ENCODE peak calls at places on chromosomes 12 and 14, in five cellular contexts. S is AG09309, Z is mucosa of descending colon, D is breast epithelium, N is GM23338. P is an unnamed sample.
A peak's percentile ranks its signal among the peaks of the same experiment; 100 is the strongest.

GRCh38 chr14:36344211-36344610 is 23.8 kb upstream of the MBIP start:
- DNase-seq in S (no peak), Z (no peak), D (no peak), N (no peak), P (no peak)

GRCh38 chr12:68745376-68745903 is 536 bp upstream of the SLC35E3 start:
- DNase-seq in S (no peak), Z (no peak), D (no peak), N (no peak), P (no peak)

GRCh38 chr12:10557766-10558165 is 52.1 kb downstream of the EIF2S3B start:
- DNase-seq in S (no peak), Z (no peak), D (no peak), N (peak; percentile 11), P (no peak)

GRCh38 chr12:91811481-91812287 is 334.0 kb downstream of the BTG1 start:
- DNase-seq in S (no peak), Z (peak; percentile 93), D (peak; percentile 61), N (peak; percentile 81), P (peak; percentile 43)

GRCh38 chr12:79055926-79056674 is 191.5 kb downstream of the SYT1 start:
- DNase-seq in S (peak; percentile 23), Z (no peak), D (no peak), N (no peak), P (no peak)

GRCh38 chr14:68637106-68638021 is 155.5 kb downstream of the ZFP36L1 start:
- DNase-seq in S (peak; percentile 18), Z (no peak), D (no peak), N (no peak), P (no peak)

GRCh38 chr14:33914676-33915516 is 36.0 kb downstream of the EGLN3 start:
- DNase-seq in S (peak; percentile 8), Z (no peak), D (no peak), N (no peak), P (peak; percentile 68)

GRCh38 chr14:92348154-92348553 is 25.2 kb downstream of the SLC24A4 start:
- DNase-seq in S (no peak), Z (peak; percentile 82), D (no peak), N (no peak), P (no peak)

GRCh38 chr14:69475194-69475818 is 9.2 kb upstream of the PLEKHD1 start:
- DNase-seq in S (no peak), Z (no peak), D (no peak), N (peak; percentile 65), P (no peak)

GRCh38 chr14:36069535-36069900 is 107.0 kb downstream of the PTCSC3 start:
- DNase-seq in S (no peak), Z (peak; percentile 26), D (no peak), N (peak; percentile 81), P (peak; percentile 42)

GRCh38 chr12:2752676-2753371 is 41.9 kb upstream of the FKBP4 start:
- DNase-seq in S (peak; percentile 5), Z (peak; percentile 85), D (peak; percentile 77), N (peak; percentile 93), P (peak; percentile 24)

GRCh38 chr14:99354166-99354875 is 82.3 kb upstream of the BCL11B start:
- DNase-seq in S (no peak), Z (no peak), D (no peak), N (no peak), P (no peak)

GRCh38 chr14:57295261-57295660 is 26.5 kb downstream of the AP5M1 start:
- DNase-seq in S (no peak), Z (no peak), D (no peak), N (no peak), P (no peak)

GRCh38 chr12:22543246-22544037 is 900 bp downstream of the C2CD5 start:
- DNase-seq in S (no peak), Z (peak; percentile 91), D (peak; percentile 64), N (peak; percentile 44), P (no peak)

GRCh38 chr12:66751432-66752113 is 72.7 kb upstream of the GRIP1 start:
- DNase-seq in S (no peak), Z (no peak), D (no peak), N (no peak), P (no peak)

GRCh38 chr12:104551313-104551931 is 94.7 kb downstream of the CHST11 start:
- DNase-seq in S (no peak), Z (no peak), D (no peak), N (no peak), P (no peak)

GRCh38 chr12:42810006-42810405 is 220.5 kb upstream of the PRICKLE1 start:
- DNase-seq in S (no peak), Z (no peak), D (no peak), N (no peak), P (peak; percentile 45)

GRCh38 chr12:132827763-132828703 is 636 bp downstream of the GOLGA3 start:
- DNase-seq in S (peak; percentile 38), Z (peak; percentile 79), D (peak; percentile 55), N (peak; percentile 24), P (peak; percentile 39)

GRCh38 chr12:107801150-107801549 is 26.6 kb downstream of the ASCL4 start:
- DNase-seq in S (no peak), Z (no peak), D (no peak), N (no peak), P (peak; percentile 3)

GRCh38 chr12:127161466-127161865 is 1105.5 kb upstream of the TMEM132C start:
- DNase-seq in S (no peak), Z (no peak), D (no peak), N (no peak), P (no peak)

GRCh38 chr12:112590281-112590680 is 171.5 kb downstream of the PTPN11 start:
- DNase-seq in S (no peak), Z (no peak), D (no peak), N (peak; percentile 87), P (no peak)

GRCh38 chr12:112584266-112584722 is 165.5 kb downstream of the PTPN11 start:
- DNase-seq in S (no peak), Z (no peak), D (no peak), N (peak; percentile 89), P (no peak)

GRCh38 chr12:112586148-112586783 is 167.5 kb downstream of the PTPN11 start:
- DNase-seq in S (no peak), Z (no peak), D (no peak), N (no peak), P (no peak)

DNA sequence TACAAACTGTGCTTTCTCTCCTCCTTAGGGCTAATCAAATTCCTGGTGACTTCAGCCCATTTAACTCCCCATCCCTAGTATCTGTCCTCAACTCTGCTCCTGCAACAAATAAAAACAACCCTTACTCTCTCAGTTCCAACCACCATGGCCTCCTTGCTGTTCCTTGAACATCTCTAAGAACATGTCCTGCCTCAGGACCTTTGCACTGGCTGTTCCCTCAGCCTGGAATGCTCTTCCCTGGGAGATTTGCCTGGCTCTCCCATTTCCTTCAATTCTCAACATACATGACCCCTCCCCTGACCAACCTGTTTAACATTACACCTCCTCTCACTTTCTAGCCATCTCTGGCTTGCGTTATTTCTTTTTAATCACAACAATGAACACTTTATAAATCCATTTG is 170.5 kb downstream of the PTPN11 start:
- DNase-seq in S (no peak), Z (no peak), D (no peak), N (no peak), P (no peak)
- H3K4me3 ChIP-seq in S (no peak overlapping the region), Z (no peak overlapping the region), D (no peak overlapping the region), N (no peak overlapping the region), P (no peak overlapping the region)

GRCh38 chr14:101044741-101045140 is 141.2 kb upstream of the RTL1 start:
- DNase-seq in S (no peak), Z (no peak), D (no peak), N (no peak), P (no peak)

GRCh38 chr14:101046071-101046470 is 142.5 kb upstream of the RTL1 start:
- DNase-seq in S (no peak), Z (no peak), D (no peak), N (no peak), P (no peak)

GRCh38 chr14:101040538-101041442 is 137.3 kb upstream of the RTL1 start:
- DNase-seq in S (no peak), Z (no peak), D (no peak), N (no peak), P (no peak)

GRCh38 chr14:101045511-101045910 is 142.0 kb upstream of the RTL1 start:
- DNase-seq in S (no peak), Z (no peak), D (no peak), N (no peak), P (no peak)

DNA sequence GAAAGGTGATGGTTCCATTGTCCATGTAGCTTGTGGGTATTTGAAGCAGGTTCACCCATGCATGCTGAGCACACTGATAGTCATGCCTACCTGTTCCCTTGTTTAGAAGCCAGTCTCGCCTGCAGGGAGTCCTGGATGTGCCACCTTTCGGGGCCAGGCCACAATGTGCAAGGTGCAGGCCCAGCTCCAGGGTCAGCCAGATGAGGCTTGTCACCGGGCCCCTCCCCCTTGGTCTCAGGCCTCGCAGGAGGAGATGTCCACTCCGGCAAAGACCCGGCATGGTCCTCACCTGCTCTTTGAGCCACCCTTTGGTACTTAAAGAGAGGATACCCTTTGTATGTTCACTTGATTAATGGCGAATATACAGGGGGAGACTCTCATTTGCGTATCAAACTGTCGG is 140.4 kb upstream of the RTL1 start:
- DNase-seq in S (no peak), Z (no peak), D (no peak), N (no peak), P (no peak)
- TF ChIP-seq CTCF in S (no peak), Z (no peak), D (no peak), N (no peak), P (no peak)

GRCh38 chr12:52278931-52279682 is 4.7 kb downstream of the KRT86 start:
- DNase-seq in S (no peak), Z (peak; percentile 87), D (peak; percentile 80), N (peak; percentile 72), P (no peak)

GRCh38 chr12:52280319-52280795 is 5.9 kb downstream of the KRT86 start:
- DNase-seq in S (peak; percentile 95), Z (peak; percentile 13), D (peak; percentile 81), N (no peak), P (peak; percentile 83)

GRCh38 chr12:52277486-52278245 is 3.2 kb downstream of the KRT86 start:
- DNase-seq in S (no peak), Z (no peak), D (no peak), N (no peak), P (no peak)

GRCh38 chr12:52279683-52280318 is 5.4 kb downstream of the KRT86 start:
- DNase-seq in S (no peak), Z (no peak), D (peak; percentile 33), N (no peak), P (no peak)

DNA sequence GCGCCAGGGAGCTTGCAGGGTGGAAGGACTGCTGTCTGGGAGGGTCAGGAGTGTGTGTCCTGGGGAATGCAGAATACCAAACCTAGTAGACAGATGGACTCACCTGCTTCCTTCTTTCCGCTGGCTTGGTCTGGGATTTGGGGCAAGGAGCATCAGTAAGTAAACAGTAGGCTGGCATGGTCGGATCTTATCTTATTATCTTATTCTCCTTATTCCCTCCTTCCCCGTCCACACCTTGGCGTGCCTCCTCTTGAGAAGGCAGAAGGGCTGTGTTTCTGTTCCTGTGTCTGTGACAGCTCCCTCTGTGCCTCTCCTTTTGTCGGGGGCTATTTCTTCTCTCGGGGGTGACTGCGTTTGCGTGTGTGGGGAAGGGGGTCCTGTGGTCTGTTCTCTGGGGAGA is 4.1 kb downstream of the KRT86 start:
- DNase-seq in S (no peak), Z (no peak), D (no peak), N (peak; percentile 34), P (no peak)
- H3K4me3 ChIP-seq in S (no peak overlapping the region), Z (no peak overlapping the region), D (no peak overlapping the region), N (peak overlapping the region; percentile 60), P (peak overlapping the region; percentile 14)

GRCh38 chr14:82011460-82011859 is 477.8 kb upstream of the SEL1L start:
- DNase-seq in S (no peak), Z (no peak), D (no peak), N (no peak), P (no peak)

GRCh38 chr14:82009993-82010392 is 476.3 kb upstream of the SEL1L start:
- DNase-seq in S (no peak), Z (peak; percentile 27), D (no peak), N (no peak), P (no peak)

GRCh38 chr14:82003418-82003817 is 469.8 kb upstream of the SEL1L start:
- DNase-seq in S (no peak), Z (no peak), D (no peak), N (no peak), P (no peak)

GRCh38 chr14:82009076-82009475 is 475.4 kb upstream of the SEL1L start:
- DNase-seq in S (no peak), Z (peak; percentile 13), D (no peak), N (peak; percentile 67), P (no peak)
- TF ChIP-seq CTCF in S (no peak), Z (no peak), D (no peak), N (peak; percentile 92), P (no peak)

P was measured in astrocyte of the cerebellum.